ENCODE peak calls at places on chromosomes 16 and 17, in nine cellular contexts. A is spleen, N is body of pancreas, X is thyroid gland, V is IMR-90, R is uterus, U is right lobe of liver, S is lower leg skin, E is GM12892. D is an unnamed sample.
A peak's percentile ranks its signal among the peaks of the same experiment; 100 is the strongest.

GRCh38 chr16:72999541-73000019 is 48.3 kb downstream of the ZFHX3 start:
- DNase-seq in U (no peak), R (no peak), V (no peak), E (no peak), X (no peak), A (no peak), S (no peak), N (no peak), D (no peak)

GRCh38 chr17:79622201-79622601 is 11.3 kb upstream of the RBFOX3 start:
- DNase-seq in S (peak; percentile 60), A (peak; percentile 49), N (no peak), V (no peak), R (peak; percentile 4), U (peak; percentile 3), E (no peak), X (no peak), D (peak; percentile 83)

GRCh38 chr16:7921360-7921759 is 588.7 kb downstream of the RBFOX1 start:
- DNase-seq in R (no peak), V (no peak), E (no peak), N (no peak), U (no peak), S (no peak), A (no peak), X (no peak), D (no peak)

GRCh38 chr16:56637814-56638750 is at the start of gene MT1A:
- DNase-seq in R (peak; percentile 72), A (peak; percentile 79), V (peak; percentile 7), X (peak; percentile 76), N (peak; percentile 87), U (peak; percentile 90), S (peak; percentile 97), E (no peak), D (no peak)

GRCh38 chr17:2963332-2964027 is 99.9 kb downstream of the OR1D5 start:
- DNase-seq in U (no peak), E (no peak), R (no peak), N (no peak), V (no peak), X (no peak), A (no peak), S (peak; percentile 50), D (peak; percentile 31)

GRCh38 chr16:10895053-10895946 is 18.3 kb downstream of the CIITA start:
- DNase-seq in V (peak; percentile 38), S (no peak), A (peak; percentile 78), R (no peak), U (peak; percentile 51), E (no peak), X (peak; percentile 66), N (peak; percentile 28), D (no peak)

GRCh38 chr17:28744104-28744801 is 442 bp downstream of the TRAF4 start:
- DNase-seq in N (peak; percentile 69), A (peak; percentile 89), E (no peak), V (peak; percentile 41), S (no peak), X (peak; percentile 49), R (peak; percentile 67), U (peak; percentile 68), D (no peak)

GRCh38 chr17:14557482-14557881 is 256.6 kb downstream of the HS3ST3B1 start:
- DNase-seq in R (no peak), U (no peak), E (no peak), X (no peak), A (no peak), S (no peak), N (no peak), V (no peak), D (no peak)

GRCh38 chr16:87855852-87856715 is 13.2 kb downstream of the SLC7A5 start:
- DNase-seq in S (peak; percentile 93), V (peak; percentile 56), R (no peak), A (peak; percentile 95), E (peak; percentile 61), X (no peak), N (peak; percentile 60), U (peak; percentile 88), D (no peak)

DNA sequence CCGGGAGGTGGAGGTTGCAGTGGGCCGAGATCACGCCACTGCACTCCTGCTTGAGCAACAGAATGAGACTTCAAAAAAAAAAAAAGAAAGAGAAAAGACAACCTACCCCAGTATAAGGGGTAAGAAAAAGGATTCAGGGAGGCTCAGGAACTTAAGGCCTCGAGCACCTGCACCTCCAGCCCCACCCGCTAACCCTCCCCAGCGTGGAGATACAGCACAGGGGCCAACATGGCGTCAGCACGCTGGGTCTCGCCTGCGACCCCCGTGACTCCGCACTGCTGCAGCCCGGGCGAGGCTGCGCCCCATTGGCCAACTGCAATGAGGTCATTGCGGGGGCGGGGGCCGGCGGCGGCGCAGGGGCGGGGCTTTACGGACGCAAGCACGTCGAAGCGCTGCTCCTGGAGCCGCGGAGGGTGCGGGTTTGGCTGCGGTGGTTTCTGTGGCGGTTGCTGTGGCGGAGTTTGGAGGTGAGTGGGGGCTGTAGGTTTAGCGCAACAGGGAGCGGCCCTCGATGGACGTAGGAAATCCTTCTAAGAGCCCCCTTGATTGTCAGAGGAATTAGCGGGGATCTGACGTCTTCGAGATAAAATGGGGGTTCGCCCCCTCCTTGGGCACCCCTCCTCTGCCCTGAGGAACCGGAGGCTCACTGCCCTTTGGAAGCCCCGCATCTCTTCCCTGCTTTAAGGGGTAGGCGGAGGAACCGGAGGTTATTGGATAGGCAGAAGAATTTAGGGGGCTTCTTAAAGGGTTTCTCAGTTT is at the start of gene ATP6V0A1:
- DNase-seq in X (peak; percentile 95), E (peak; percentile 79), N (peak; percentile 97), V (peak; percentile 81), R (peak; percentile 95), A (peak; percentile 98), S (peak; percentile 99), U (peak; percentile 95), D (peak; percentile 98)
- TF ChIP-seq POLR2A in X (no peak), E (peak; percentile 55), N (peak; percentile 79), V (peak; percentile 78), R (peak; percentile 83), A (peak; percentile 9), S (no peak), U (peak; percentile 60), D (peak; percentile 81)

DNA sequence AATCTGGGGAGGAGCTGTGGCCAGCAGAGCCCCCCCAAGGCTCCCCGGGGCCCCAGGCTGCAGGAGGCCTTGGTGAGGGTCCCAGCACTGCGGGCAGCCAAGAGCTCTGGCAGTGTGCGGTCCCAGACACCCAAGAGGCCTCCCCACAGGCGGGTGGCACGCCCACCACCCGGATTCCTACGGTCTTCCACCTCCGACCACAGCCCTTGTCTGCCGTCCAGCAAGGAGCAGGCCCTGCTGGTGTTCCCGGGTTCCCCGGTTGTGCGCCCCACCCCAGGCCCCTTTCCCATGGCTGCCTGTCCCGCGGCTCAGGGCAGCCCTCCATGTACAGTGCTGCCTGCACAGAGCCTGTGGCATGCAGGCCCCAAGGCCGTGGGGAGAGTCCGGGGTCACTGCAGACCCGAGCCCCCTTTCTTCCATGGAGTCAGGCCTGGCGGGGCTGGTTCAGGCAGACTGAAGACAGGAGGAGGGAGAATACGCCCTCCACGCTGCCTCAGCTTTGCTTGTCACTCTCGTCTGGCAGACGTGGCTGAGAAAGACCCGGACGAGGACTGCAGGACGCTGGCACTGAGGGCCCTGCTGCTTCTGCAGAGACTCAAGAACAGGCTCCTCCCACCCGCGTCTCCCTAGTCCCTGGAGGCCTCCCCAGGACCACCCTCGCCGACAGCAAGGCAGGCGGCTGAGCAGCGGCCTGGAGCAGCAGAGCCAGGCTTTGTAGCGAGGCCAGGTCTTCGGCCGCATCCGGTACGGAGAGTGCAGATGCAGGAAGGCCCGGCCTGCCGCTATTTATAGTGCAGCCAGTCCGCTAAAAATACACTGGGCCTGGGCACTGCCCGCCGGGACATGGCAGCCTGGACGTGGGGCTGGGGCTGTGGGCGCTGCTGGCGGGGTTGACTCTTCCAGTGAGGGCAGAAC is 16.4 kb downstream of the TELO2 start:
- DNase-seq in S (no peak), X (peak; percentile 20), R (peak; percentile 44), V (no peak), A (peak; percentile 81), E (no peak), U (peak; percentile 61), N (no peak), D (no peak)
- TF ChIP-seq POLR2A in S (no peak), X (no peak), R (no peak), V (no peak), A (no peak), E (no peak), U (no peak), N (no peak), D (no peak)

GRCh38 chr17:7222972-7223292 is 3.2 kb downstream of the ACADVL start:
- DNase-seq in A (no peak), V (no peak), R (no peak), N (no peak), X (no peak), E (no peak), S (no peak), U (peak; percentile 28), D (no peak)

GRCh38 chr17:7223375-7223774 is 3.6 kb downstream of the ACADVL start:
- DNase-seq in U (no peak), E (no peak), X (no peak), A (no peak), N (no peak), S (no peak), R (no peak), V (no peak), D (no peak)

GRCh38 chr17:7220593-7221280 is 999 bp downstream of the ACADVL start:
- DNase-seq in E (peak; percentile 57), S (no peak), V (peak; percentile 63), U (peak; percentile 65), X (peak; percentile 39), N (peak; percentile 78), A (no peak), R (peak; percentile 52), D (no peak)

GRCh38 chr17:7221281-7222092 is 1.7 kb downstream of the ACADVL start:
- DNase-seq in X (no peak), A (no peak), V (no peak), N (no peak), R (no peak), S (no peak), E (no peak), U (peak; percentile 17), D (no peak)

GRCh38 chr17:7222093-7222971 is 2.6 kb downstream of the ACADVL start:
- DNase-seq in X (no peak), A (no peak), E (no peak), U (peak; percentile 17), R (no peak), N (no peak), S (no peak), V (no peak), D (no peak)
- TF ChIP-seq POLR2A in X (no peak), A (no peak), E (peak; percentile 8), U (no peak), R (no peak), N (no peak), S (no peak), V (no peak), D (no peak)

GRCh38 chr16:5907544-5907943 is 809.9 kb upstream of the EEF2KMT start:
- DNase-seq in V (no peak), U (no peak), A (no peak), E (no peak), R (no peak), S (no peak), X (no peak), N (no peak), D (no peak)
- TF ChIP-seq POLR2A in V (no peak), U (no peak), A (no peak), E (no peak), R (no peak), S (no peak), X (no peak), N (no peak), D (no peak)

D was measured in esophagus muscularis mucosa.